ENCODE peak calls at places on chromosomes 13 and 19, in six cellular contexts. T is heart right ventricle, G is HAP-1, Z is suprapubic skin, L is GM06990, X is neuronal stem cell. O is an unnamed sample.
A peak's percentile ranks its signal among the peaks of the same experiment; 100 is the strongest.

GRCh38 chr19:56142087-56142787 is 1.1 kb downstream of the ZNF444 start:
- DNase-seq in T (no peak), G (no peak), Z (no peak), L (no peak), X (no peak), O (no peak)

GRCh38 chr13:47415048-47415447 is 518.2 kb upstream of the HTR2A start:
- DNase-seq in T (no peak), G (no peak), Z (no peak), L (no peak), X (no peak), O (no peak)

GRCh38 chr19:39352549-39353285 is 10.5 kb downstream of the SAMD4B start:
- DNase-seq in T (no peak), G (peak; percentile 27), Z (no peak), L (no peak), X (no peak), O (no peak)

GRCh38 chr13:23639672-23640275 is 69.6 kb downstream of the TNFRSF19 start:
- DNase-seq in T (no peak), G (peak; percentile 76), Z (no peak), L (no peak), X (no peak), O (no peak)

GRCh38 chr13:97224544-97225324 is 2.6 kb downstream of the MBNL2 start:
- DNase-seq in T (no peak), G (peak; percentile 72), Z (no peak), L (no peak), X (no peak), O (no peak)

GRCh38 chr13:65932013-65932412 is 1298.1 kb downstream of the PCDH9 start:
- DNase-seq in T (no peak), G (no peak), Z (no peak), L (no peak), X (no peak), O (no peak)

GRCh38 chr13:89307278-89307677 is 1636.1 kb downstream of the SLITRK5 start:
- DNase-seq in T (no peak), G (no peak), Z (no peak), L (no peak), X (no peak), O (no peak)

GRCh38 chr13:43470610-43471009 is 316.2 kb downstream of the ENOX1 start:
- DNase-seq in T (no peak), G (no peak), Z (no peak), L (no peak), X (no peak), O (no peak)

GRCh38 chr19:41323430-41324125 is 13.6 kb downstream of the CCDC97 start:
- DNase-seq in T (peak; percentile 72), G (no peak), Z (no peak), L (no peak), X (no peak), O (no peak)

GRCh38 chr13:80399340-80400163 is 58.6 kb upstream of the SPRY2 start:
- DNase-seq in T (no peak), G (no peak), Z (no peak), L (no peak), X (no peak), O (no peak)

GRCh38 chr13:113970810-113971470 is 2.9 kb downstream of the C13orf46 start:
- DNase-seq in T (peak; percentile 57), G (no peak), Z (no peak), L (no peak), X (no peak), O (peak; percentile 34)

GRCh38 chr13:111145506-111145905 is 30.4 kb downstream of the ARHGEF7 start:
- DNase-seq in T (no peak), G (no peak), Z (no peak), L (no peak), X (no peak), O (no peak)

GRCh38 chr13:97583884-97584497 is 150.0 kb downstream of the RAP2A start:
- DNase-seq in T (no peak), G (no peak), Z (no peak), L (no peak), X (no peak), O (no peak)

GRCh38 chr19:2308114-2308556 is at the start of gene LINGO3:
- DNase-seq in T (no peak), G (no peak), Z (no peak), L (no peak), X (no peak), O (no peak)

GRCh38 chr13:95426631-95427030 is 125.4 kb upstream of the ABCC4 start:
- DNase-seq in T (no peak), G (no peak), Z (no peak), L (no peak), X (no peak), O (no peak)

GRCh38 chr13:20134732-20135131 is 26.1 kb downstream of the GJA3 start:
- DNase-seq in T (no peak), G (no peak), Z (peak; percentile 26), L (no peak), X (no peak), O (no peak)

GRCh38 chr13:49020940-49021548 is 45.3 kb downstream of the FNDC3A start:
- DNase-seq in T (no peak), G (no peak), Z (no peak), L (no peak), X (no peak), O (no peak)

GRCh38 chr13:74145249-74145970 is 11.2 kb upstream of the KLF12 start:
- DNase-seq in T (no peak), G (no peak), Z (no peak), L (no peak), X (no peak), O (no peak)

GRCh38 chr13:97205971-97206370 is 16.2 kb upstream of the MBNL2 start:
- DNase-seq in T (no peak), G (no peak), Z (no peak), L (no peak), X (no peak), O (no peak)

GRCh38 chr13:89812856-89813255 is 1534.6 kb upstream of the MIR17HG start:
- DNase-seq in T (no peak), G (no peak), Z (no peak), L (no peak), X (no peak), O (no peak)

GRCh38 chr13:111058796-111059506 is 56.2 kb upstream of the ARHGEF7 start:
- DNase-seq in T (no peak), G (no peak), Z (no peak), L (no peak), X (no peak), O (no peak)

GRCh38 chr13:28559636-28560259 is 64.8 kb upstream of the FLT1 start:
- DNase-seq in T (no peak), G (no peak), Z (no peak), L (no peak), X (no peak), O (no peak)

GRCh38 chr13:27421101-27421881 is 3.1 kb upstream of the GTF3A start:
- DNase-seq in T (no peak), G (peak; percentile 56), Z (no peak), L (no peak), X (no peak), O (no peak)

GRCh38 chr13:44272692-44273091 is 100.9 kb upstream of the SERP2 start:
- DNase-seq in T (no peak), G (no peak), Z (no peak), L (no peak), X (no peak), O (no peak)

GRCh38 chr19:56934438-56935090 is 94.0 kb upstream of the PEG3 start:
- DNase-seq in T (no peak), G (no peak), Z (no peak), L (no peak), X (no peak), O (no peak)

DNA sequence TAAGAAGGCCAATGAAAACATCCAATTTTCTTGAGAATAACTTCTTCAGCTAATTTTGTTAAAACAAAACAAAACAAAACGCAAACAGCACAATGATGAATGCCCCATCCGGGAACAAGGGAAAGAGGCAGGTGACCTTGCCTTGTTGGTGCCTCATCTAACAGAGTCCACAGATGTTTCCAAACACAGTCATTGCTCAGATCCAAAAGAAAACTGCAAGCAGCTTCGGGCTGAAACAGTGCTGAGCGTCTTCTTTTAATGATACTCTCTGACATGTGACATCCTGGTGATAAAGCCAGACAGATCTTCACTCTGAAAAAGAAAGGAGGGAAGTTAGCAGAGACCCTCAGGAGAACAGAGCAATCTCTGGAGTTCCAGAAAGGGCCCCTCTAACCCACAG is 30.4 kb downstream of the IRS2 start:
- DNase-seq in T (no peak), G (no peak), Z (no peak), L (no peak), X (no peak), O (no peak)
- H3K36me3 ChIP-seq in T (no peaks in the 10 kb centered on the region), G (no peaks in the 10 kb centered on the region), Z (peaks cover 33% of the 10 kb centered on the region), L (no peaks in the 10 kb centered on the region), X (peaks cover 14% of the 10 kb centered on the region), O (peaks cover 4% of the 10 kb centered on the region)

DNA sequence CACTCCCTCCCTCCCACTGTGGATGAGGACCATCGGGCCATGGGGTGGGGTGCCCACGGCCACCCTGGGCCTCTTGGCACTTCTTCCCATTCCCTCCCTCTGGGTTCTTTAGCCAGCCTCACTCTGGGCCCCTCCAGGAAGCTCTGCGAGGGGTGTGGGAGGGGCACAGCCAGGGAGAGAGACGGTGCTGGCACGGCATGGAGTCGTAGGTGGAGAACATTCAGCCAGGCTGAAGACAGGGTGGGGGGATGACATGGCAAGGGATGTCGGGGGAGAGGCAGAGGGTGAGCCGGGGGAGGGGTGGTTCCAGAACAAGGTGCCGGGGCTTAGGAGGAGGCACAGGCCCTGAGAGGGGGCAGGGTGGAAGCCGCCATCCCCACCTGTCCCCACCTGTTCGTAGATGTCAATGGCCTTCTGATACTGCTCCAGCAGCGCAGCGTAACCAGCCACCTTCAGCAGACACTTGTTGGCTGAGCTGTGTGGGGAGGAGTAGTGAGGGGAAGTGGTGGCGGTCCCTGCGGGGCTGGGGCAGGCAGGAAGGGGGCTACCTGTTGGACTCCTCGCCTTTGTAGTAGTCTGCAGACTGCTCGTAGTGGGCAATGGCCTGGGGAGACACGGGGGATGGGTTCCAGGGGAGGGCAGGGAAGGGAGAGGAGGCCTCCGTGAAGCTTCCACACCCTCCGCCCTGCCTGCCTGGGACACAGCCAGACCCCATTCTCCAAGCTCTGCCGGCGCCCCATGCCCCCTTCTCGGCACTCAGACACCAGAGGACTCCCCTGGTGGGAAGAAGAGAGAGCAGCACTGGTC is 8.8 kb upstream of the KPTN start:
- DNase-seq in T (no peak), G (no peak), Z (no peak), L (no peak), X (no peak), O (no peak)
- H3K36me3 ChIP-seq in T (peaks cover 26% of the 10 kb centered on the region), G (peaks cover 18% of the 10 kb centered on the region), Z (peaks cover 92% of the 10 kb centered on the region), L (peaks cover 49% of the 10 kb centered on the region), X (peaks cover 18% of the 10 kb centered on the region), O (peaks cover 9% of the 10 kb centered on the region)

GRCh38 chr19:44180968-44181367 is 16.1 kb downstream of the ZNF226 start:
- DNase-seq in T (no peak), G (no peak), Z (no peak), L (no peak), X (no peak), O (no peak)

GRCh38 chr19:44182145-44182544 is 17.2 kb downstream of the ZNF226 start:
- DNase-seq in T (no peak), G (no peak), Z (no peak), L (no peak), X (no peak), O (no peak)

DNA sequence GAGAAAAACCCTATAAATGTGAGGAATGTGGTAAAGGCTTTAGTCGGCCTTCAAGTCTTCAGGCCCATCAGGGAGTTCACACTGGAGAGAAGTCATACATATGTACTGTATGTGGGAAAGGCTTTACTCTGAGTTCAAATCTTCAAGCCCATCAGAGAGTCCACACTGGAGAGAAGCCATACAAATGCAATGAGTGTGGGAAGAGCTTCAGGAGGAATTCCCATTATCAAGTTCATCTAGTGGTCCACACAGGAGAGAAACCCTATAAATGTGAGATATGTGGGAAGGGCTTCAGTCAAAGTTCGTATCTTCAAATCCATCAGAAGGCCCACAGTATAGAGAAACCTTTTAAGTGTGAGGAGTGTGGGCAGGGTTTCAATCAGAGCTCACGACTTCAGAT is 11.7 kb downstream of the ZNF226 start:
- DNase-seq in T (no peak), G (no peak), Z (no peak), L (no peak), X (no peak), O (no peak)
- H3K36me3 ChIP-seq in T (peaks cover 63% of the 10 kb centered on the region), G (peaks cover 60% of the 10 kb centered on the region), Z (peaks cover 56% of the 10 kb centered on the region), L (peaks cover 28% of the 10 kb centered on the region), X (peaks cover 38% of the 10 kb centered on the region), O (peaks cover 54% of the 10 kb centered on the region)

GRCh38 chr19:10800488-10800887 is 35.5 kb downstream of the TMED1 start:
- DNase-seq in T (peak; percentile 61), G (no peak), Z (no peak), L (no peak), X (no peak), O (no peak)
- H3K36me3 ChIP-seq in T (peaks cover 62% of the 10 kb centered on the region), G (peaks cover 27% of the 10 kb centered on the region), Z (peaks cover 89% of the 10 kb centered on the region), L (peaks cover 36% of the 10 kb centered on the region), X (peaks cover 36% of the 10 kb centered on the region), O (peaks cover 28% of the 10 kb centered on the region)